ENCODE peak calls at places on chromosomes 11 and 22, in seven cellular contexts. One of them, this sample, is unnamed.

GRCh38 chr22:37425800-37426531 is 1.3 kb downstream of the ELFN2 start:
- DNase-seq in esophagus squamous epithelium: no peak
- DNase-seq in lower leg skin: no peak
- DNase-seq in stimulated activated CD4-positive, alpha-beta T cell treated with anti-CD3 and anti-CD28 coated beads, Interleukin-15, amount 100 ng/mL, for 24 hours: no peak
- DNase-seq in kidney glomerular epithelial cell: peak
- DNase-seq in AG08396: peak
- DNase-seq in RWPE1: no peak
- DNase-seq in this sample: no peak

GRCh38 chr22:22463855-22464540 is 44.5 kb downstream of the ZNF280B start:
- DNase-seq in esophagus squamous epithelium: no peak
- DNase-seq in lower leg skin: peak
- DNase-seq in stimulated activated CD4-positive, alpha-beta T cell treated with anti-CD3 and anti-CD28 coated beads, Interleukin-15, amount 100 ng/mL, for 24 hours: peak
- DNase-seq in kidney glomerular epithelial cell: peak
- DNase-seq in AG08396: peak
- DNase-seq in RWPE1: peak
- DNase-seq in this sample: peak

GRCh38 chr22:46588279-46589140 is 31.7 kb upstream of the GRAMD4 start:
- DNase-seq in esophagus squamous epithelium: no peak
- DNase-seq in lower leg skin: no peak
- DNase-seq in stimulated activated CD4-positive, alpha-beta T cell treated with anti-CD3 and anti-CD28 coated beads, Interleukin-15, amount 100 ng/mL, for 24 hours: no peak
- DNase-seq in kidney glomerular epithelial cell: no peak
- DNase-seq in AG08396: no peak
- DNase-seq in RWPE1: no peak
- DNase-seq in this sample: no peak

GRCh38 chr11:67160872-67161783 is 42.1 kb downstream of the KDM2A start:
- DNase-seq in esophagus squamous epithelium: no peak
- DNase-seq in lower leg skin: no peak
- DNase-seq in stimulated activated CD4-positive, alpha-beta T cell treated with anti-CD3 and anti-CD28 coated beads, Interleukin-15, amount 100 ng/mL, for 24 hours: no peak
- DNase-seq in kidney glomerular epithelial cell: no peak
- DNase-seq in AG08396: no peak
- DNase-seq in RWPE1: no peak
- DNase-seq in this sample: no peak

GRCh38 chr11:92399702-92400101 is 175.1 kb downstream of the FAT3 start:
- DNase-seq in esophagus squamous epithelium: no peak
- DNase-seq in lower leg skin: no peak
- DNase-seq in stimulated activated CD4-positive, alpha-beta T cell treated with anti-CD3 and anti-CD28 coated beads, Interleukin-15, amount 100 ng/mL, for 24 hours: no peak
- DNase-seq in kidney glomerular epithelial cell: no peak
- DNase-seq in AG08396: no peak
- DNase-seq in RWPE1: no peak
- DNase-seq in this sample: no peak

GRCh38 chr22:19203839-19204238 is 25.3 kb upstream of the SLC25A1 start:
- DNase-seq in esophagus squamous epithelium: no peak
- DNase-seq in lower leg skin: no peak
- DNase-seq in stimulated activated CD4-positive, alpha-beta T cell treated with anti-CD3 and anti-CD28 coated beads, Interleukin-15, amount 100 ng/mL, for 24 hours: no peak
- DNase-seq in kidney glomerular epithelial cell: no peak
- DNase-seq in AG08396: no peak
- DNase-seq in RWPE1: no peak
- DNase-seq in this sample: no peak

GRCh38 chr22:35116817-35117216 is 50.9 kb downstream of the ISX start:
- DNase-seq in esophagus squamous epithelium: no peak
- DNase-seq in lower leg skin: no peak
- DNase-seq in stimulated activated CD4-positive, alpha-beta T cell treated with anti-CD3 and anti-CD28 coated beads, Interleukin-15, amount 100 ng/mL, for 24 hours: no peak
- DNase-seq in kidney glomerular epithelial cell: no peak
- DNase-seq in AG08396: no peak
- DNase-seq in RWPE1: no peak
- DNase-seq in this sample: no peak

GRCh38 chr11:76310832-76311231 is 70.1 kb downstream of the THAP12 start:
- DNase-seq in esophagus squamous epithelium: no peak
- DNase-seq in lower leg skin: no peak
- DNase-seq in stimulated activated CD4-positive, alpha-beta T cell treated with anti-CD3 and anti-CD28 coated beads, Interleukin-15, amount 100 ng/mL, for 24 hours: no peak
- DNase-seq in kidney glomerular epithelial cell: no peak
- DNase-seq in AG08396: no peak
- DNase-seq in RWPE1: no peak
- DNase-seq in this sample: no peak

GRCh38 chr22:20526628-20527355 is 19.4 kb downstream of the MED15 start:
- DNase-seq in esophagus squamous epithelium: no peak
- DNase-seq in lower leg skin: no peak
- DNase-seq in stimulated activated CD4-positive, alpha-beta T cell treated with anti-CD3 and anti-CD28 coated beads, Interleukin-15, amount 100 ng/mL, for 24 hours: no peak
- DNase-seq in kidney glomerular epithelial cell: peak
- DNase-seq in AG08396: peak
- DNase-seq in RWPE1: no peak
- DNase-seq in this sample: no peak

GRCh38 chr22:46580940-46581579 is 39.1 kb upstream of the GRAMD4 start:
- DNase-seq in esophagus squamous epithelium: no peak
- DNase-seq in lower leg skin: no peak
- DNase-seq in stimulated activated CD4-positive, alpha-beta T cell treated with anti-CD3 and anti-CD28 coated beads, Interleukin-15, amount 100 ng/mL, for 24 hours: no peak
- DNase-seq in kidney glomerular epithelial cell: no peak
- DNase-seq in AG08396: no peak
- DNase-seq in RWPE1: no peak
- DNase-seq in this sample: no peak

GRCh38 chr11:71991494-71991893 is 7.2 kb upstream of the IL18BP start:
- DNase-seq in esophagus squamous epithelium: no peak
- DNase-seq in lower leg skin: no peak
- DNase-seq in stimulated activated CD4-positive, alpha-beta T cell treated with anti-CD3 and anti-CD28 coated beads, Interleukin-15, amount 100 ng/mL, for 24 hours: no peak
- DNase-seq in kidney glomerular epithelial cell: no peak
- DNase-seq in AG08396: no peak
- DNase-seq in RWPE1: no peak
- DNase-seq in this sample: no peak

GRCh38 chr22:22673628-22674027 is 29.2 kb downstream of the GGTLC2 start:
- DNase-seq in esophagus squamous epithelium: no peak
- DNase-seq in lower leg skin: no peak
- DNase-seq in stimulated activated CD4-positive, alpha-beta T cell treated with anti-CD3 and anti-CD28 coated beads, Interleukin-15, amount 100 ng/mL, for 24 hours: no peak
- DNase-seq in kidney glomerular epithelial cell: no peak
- DNase-seq in AG08396: no peak
- DNase-seq in RWPE1: no peak
- DNase-seq in this sample: no peak

GRCh38 chr11:128196235-128196634 is 391.1 kb downstream of the ETS1 start:
- DNase-seq in esophagus squamous epithelium: no peak
- DNase-seq in lower leg skin: no peak
- DNase-seq in stimulated activated CD4-positive, alpha-beta T cell treated with anti-CD3 and anti-CD28 coated beads, Interleukin-15, amount 100 ng/mL, for 24 hours: no peak
- DNase-seq in kidney glomerular epithelial cell: no peak
- DNase-seq in AG08396: no peak
- DNase-seq in RWPE1: no peak
- DNase-seq in this sample: no peak

GRCh38 chr11:36361472-36361871 is 65.4 kb downstream of the PRR5L start:
- DNase-seq in esophagus squamous epithelium: no peak
- DNase-seq in lower leg skin: no peak
- DNase-seq in stimulated activated CD4-positive, alpha-beta T cell treated with anti-CD3 and anti-CD28 coated beads, Interleukin-15, amount 100 ng/mL, for 24 hours: no peak
- DNase-seq in kidney glomerular epithelial cell: peak
- DNase-seq in AG08396: no peak
- DNase-seq in RWPE1: peak
- DNase-seq in this sample: no peak

This sample was measured in activated CD4-positive, alpha-beta memory T cell treated with anti-CD3 and anti-CD28 coated beads for 36 hours.